ENCODE peak calls at places on chromosome 3, in nine cellular contexts. O is HFFc6; H is endothelial cell; Z is EL; K is activated CD8-positive, alpha-beta memory T cell treated with anti-CD3 and anti-CD28 coated beads for 48 hours; V is left colon; M is GM23248; G is AG04450; A is effector memory CD8-positive, alpha-beta T cell. P is an unnamed sample.

GRCh38 chr3:133695772-133696171 is 34.0 kb upstream of the TOPBP1 start:
- DNase-seq in O (no peak), G (no peak), A (no peak), Z (no peak), H (no peak), V (no peak), M (no peak), K (no peak), P (no peak)

GRCh38 chr3:123749716-123750115 is 134.4 kb downstream of the MYLK start:
- DNase-seq in Z (peak), M (peak), O (peak), K (no peak), V (no peak), A (no peak), G (peak), H (no peak), P (no peak)

GRCh38 chr3:39412668-39413260 is 6.2 kb downstream of the RPSA start:
- DNase-seq in H (no peak), G (no peak), Z (no peak), M (no peak), V (no peak), O (no peak), K (no peak), A (no peak), P (no peak)

GRCh38 chr3:31013843-31014242 is 119.4 kb upstream of the GADL1 start:
- DNase-seq in K (no peak), O (no peak), H (no peak), V (no peak), A (no peak), G (no peak), Z (no peak), M (peak), P (no peak)

GRCh38 chr3:69671082-69671952 is 67.9 kb upstream of the MITF start:
- DNase-seq in O (peak), A (no peak), G (no peak), K (no peak), H (peak), M (peak), V (no peak), Z (peak), P (no peak)

GRCh38 chr3:106810461-106810733 is 566.8 kb upstream of the CCDC54 start:
- DNase-seq in M (no peak), G (no peak), H (no peak), O (no peak), K (no peak), A (no peak), V (no peak), Z (no peak), P (no peak)

GRCh38 chr3:43883729-43884396 is 193.1 kb downstream of the ABHD5 start:
- DNase-seq in K (no peak), G (no peak), V (no peak), H (no peak), A (no peak), M (no peak), O (no peak), Z (no peak), P (no peak)

GRCh38 chr3:21477896-21478295 is 273.1 kb downstream of the ZNF385D start:
- DNase-seq in G (no peak), O (peak), M (peak), A (no peak), Z (peak), K (no peak), V (no peak), H (no peak), P (no peak)

GRCh38 chr3:81823086-81823485 is 61.6 kb upstream of the GBE1 start:
- DNase-seq in O (no peak), H (no peak), Z (no peak), A (no peak), M (no peak), V (no peak), K (no peak), G (no peak), P (no peak)

GRCh38 chr3:96836153-96836915 is 21.9 kb downstream of the EPHA6 start:
- DNase-seq in O (no peak), G (no peak), K (no peak), Z (no peak), H (no peak), M (no peak), A (no peak), V (no peak), P (no peak)

GRCh38 chr3:12222765-12223485 is 64.2 kb upstream of the TIMP4 start:
- DNase-seq in A (no peak), G (no peak), K (no peak), O (peak), V (no peak), M (peak), H (no peak), Z (peak), P (no peak)

GRCh38 chr3:127639173-127640030 is 10.4 kb downstream of the PODXL2 start:
- DNase-seq in H (no peak), K (no peak), G (no peak), Z (peak), A (no peak), O (peak), M (peak), V (no peak), P (peak)

GRCh38 chr3:174023445-174023844 is 625.9 kb downstream of the NLGN1 start:
- DNase-seq in Z (no peak), K (no peak), A (no peak), O (no peak), V (no peak), G (no peak), M (no peak), H (no peak), P (no peak)

GRCh38 chr3:180855364-180855763 is 57.1 kb upstream of the FXR1 start:
- DNase-seq in K (no peak), O (no peak), M (peak), A (no peak), V (no peak), G (no peak), Z (peak), H (no peak), P (peak)

GRCh38 chr3:113898892-113899291 is 48.9 kb upstream of the ZDHHC23 start:
- DNase-seq in G (no peak), K (no peak), V (no peak), H (no peak), M (peak), A (no peak), Z (peak), O (peak), P (no peak)

GRCh38 chr3:124117486-124117885 is 125.6 kb upstream of the ROPN1 start:
- DNase-seq in K (no peak), G (peak), O (peak), Z (peak), H (no peak), M (peak), A (no peak), V (no peak), P (no peak)

GRCh38 chr3:170196833-170197232 is 15.3 kb upstream of the PHC3 start:
- DNase-seq in Z (no peak), H (no peak), G (no peak), K (no peak), A (no peak), V (no peak), M (peak), O (no peak), P (no peak)

GRCh38 chr3:150101016-150101415 is 130.3 kb upstream of the PFN2 start:
- DNase-seq in M (no peak), H (no peak), V (no peak), O (no peak), A (no peak), G (no peak), K (no peak), Z (no peak), P (no peak)

GRCh38 chr3:118729546-118729945 is 305.1 kb downstream of the IGSF11 start:
- DNase-seq in V (no peak), A (no peak), K (no peak), H (no peak), G (no peak), M (no peak), O (no peak), Z (no peak), P (no peak)

GRCh38 chr3:168991813-168992212 is 671.7 kb downstream of the MECOM start:
- DNase-seq in A (no peak), G (no peak), K (no peak), V (no peak), O (no peak), Z (peak), H (no peak), M (peak), P (no peak)

GRCh38 chr3:193605876-193606275 is 12.9 kb downstream of the OPA1 start:
- DNase-seq in Z (peak), G (no peak), K (no peak), A (peak), V (peak), O (peak), M (peak), H (peak), P (peak)

GRCh38 chr3:157423337-157423736 is 13.3 kb upstream of the PTX3 start:
- DNase-seq in M (peak), K (no peak), V (no peak), G (no peak), A (no peak), O (peak), Z (peak), H (no peak), P (no peak)

GRCh38 chr3:174251696-174252095 is 607.4 kb upstream of the NAALADL2 start:
- DNase-seq in A (no peak), G (no peak), O (no peak), Z (no peak), V (no peak), H (no peak), K (no peak), M (no peak), P (no peak)

GRCh38 chr3:169602482-169602881 is 61.0 kb downstream of the MECOM start:
- DNase-seq in M (no peak), O (no peak), Z (no peak), H (no peak), K (no peak), A (no peak), V (no peak), G (no peak), P (no peak)

GRCh38 chr3:125052671-125053303 is 3.0 kb downstream of the HEG1 start:
- DNase-seq in K (no peak), G (no peak), A (no peak), H (no peak), Z (peak), O (peak), V (no peak), M (peak), P (no peak)

GRCh38 chr3:144162042-144162441 is 190.4 kb downstream of the DIPK2A start:
- DNase-seq in H (no peak), O (no peak), Z (peak), G (peak), M (peak), V (no peak), A (no peak), K (no peak), P (peak)

GRCh38 chr3:186283096-186283495 is 78.9 kb downstream of the DGKG start:
- DNase-seq in Z (peak), G (no peak), H (no peak), V (no peak), O (no peak), A (no peak), M (peak), K (no peak), P (no peak)